ENCODE peak calls at places on chromosomes 4 and X, in eight cellular contexts. U is lower leg skin, V is GM20000, N is kidney epithelial cell, B is lower lobe of right lung, I is esophagus muscularis mucosa, T is epithelial cell of proximal tubule, P is bronchial epithelial cell. W is an unnamed sample.

GRCh38 chr4:157014621-157015591 is 43.3 kb upstream of the PDGFC start:
- DNase-seq in U (no peak), V (no peak), N (peak), B (no peak), I (no peak), T (peak), P (peak), W (no peak)

GRCh38 chr4:174928174-174928573 is 10.0 kb downstream of the ADAM29 start:
- DNase-seq in U (no peak), V (no peak), N (no peak), B (no peak), I (no peak), T (no peak), P (no peak), W (no peak)

GRCh38 chrX:12978205-12979010 is 3.5 kb downstream of the TMSB4X start:
- DNase-seq in U (no peak), V (no peak), N (no peak), B (peak), I (no peak), T (no peak), P (peak), W (no peak)

GRCh38 chr4:122331195-122331594 is 47.6 kb upstream of the ADAD1 start:
- DNase-seq in U (no peak), V (no peak), N (no peak), B (no peak), I (no peak), T (no peak), P (no peak), W (no peak)

GRCh38 chr4:105709081-105709450 is 482 bp downstream of the GSTCD start:
- DNase-seq in U (no peak), V (peak), N (no peak), B (no peak), I (no peak), T (no peak), P (peak), W (no peak)

GRCh38 chrX:138709886-138710285 is 1.6 kb downstream of the FGF13 start:
- DNase-seq in U (no peak), V (no peak), N (no peak), B (no peak), I (no peak), T (no peak), P (no peak), W (no peak)

GRCh38 chrX:40947276-40947675 is 138.0 kb upstream of the USP9X start:
- DNase-seq in U (no peak), V (no peak), N (peak), B (no peak), I (no peak), T (no peak), P (no peak), W (no peak)

GRCh38 chrX:107683124-107683895 is 55.0 kb downstream of the PRPS1 start:
- DNase-seq in U (peak), V (no peak), N (no peak), B (no peak), I (no peak), T (no peak), P (no peak), W (no peak)

GRCh38 chr4:92678292-92678691 is 374.5 kb downstream of the GRID2 start:
- DNase-seq in U (no peak), V (no peak), N (no peak), B (no peak), I (no peak), T (no peak), P (no peak), W (no peak)

GRCh38 chr4:122131562-122132157 is 20.5 kb upstream of the BLTP1 start:
- DNase-seq in U (no peak), V (no peak), N (no peak), B (no peak), I (no peak), T (no peak), P (no peak), W (no peak)

GRCh38 chr4:86831262-86832090 is 17.7 kb downstream of the SLC10A6 start:
- DNase-seq in U (no peak), V (no peak), N (peak), B (peak), I (no peak), T (peak), P (peak), W (no peak)

GRCh38 chrX:119693032-119693995 is at the start of gene SEPTIN6:
- DNase-seq in U (peak), V (peak), N (no peak), B (peak), I (no peak), T (no peak), P (peak), W (peak)

GRCh38 chrX:153582896-153583295 is 16.0 kb downstream of the CCNQ start:
- DNase-seq in U (no peak), V (peak), N (peak), B (peak), I (peak), T (no peak), P (peak), W (no peak)

GRCh38 chrX:153583433-153583832 is 15.5 kb downstream of the CCNQ start:
- DNase-seq in U (no peak), V (no peak), N (no peak), B (no peak), I (no peak), T (no peak), P (peak), W (no peak)

GRCh38 chrX:153576961-153577360 is 22.0 kb downstream of the CCNQ start:
- DNase-seq in U (no peak), V (no peak), N (no peak), B (no peak), I (no peak), T (no peak), P (no peak), W (no peak)

GRCh38 chrX:153578200-153578835 is 20.6 kb downstream of the CCNQ start:
- DNase-seq in U (no peak), V (no peak), N (no peak), B (no peak), I (no peak), T (no peak), P (no peak), W (no peak)

DNA sequence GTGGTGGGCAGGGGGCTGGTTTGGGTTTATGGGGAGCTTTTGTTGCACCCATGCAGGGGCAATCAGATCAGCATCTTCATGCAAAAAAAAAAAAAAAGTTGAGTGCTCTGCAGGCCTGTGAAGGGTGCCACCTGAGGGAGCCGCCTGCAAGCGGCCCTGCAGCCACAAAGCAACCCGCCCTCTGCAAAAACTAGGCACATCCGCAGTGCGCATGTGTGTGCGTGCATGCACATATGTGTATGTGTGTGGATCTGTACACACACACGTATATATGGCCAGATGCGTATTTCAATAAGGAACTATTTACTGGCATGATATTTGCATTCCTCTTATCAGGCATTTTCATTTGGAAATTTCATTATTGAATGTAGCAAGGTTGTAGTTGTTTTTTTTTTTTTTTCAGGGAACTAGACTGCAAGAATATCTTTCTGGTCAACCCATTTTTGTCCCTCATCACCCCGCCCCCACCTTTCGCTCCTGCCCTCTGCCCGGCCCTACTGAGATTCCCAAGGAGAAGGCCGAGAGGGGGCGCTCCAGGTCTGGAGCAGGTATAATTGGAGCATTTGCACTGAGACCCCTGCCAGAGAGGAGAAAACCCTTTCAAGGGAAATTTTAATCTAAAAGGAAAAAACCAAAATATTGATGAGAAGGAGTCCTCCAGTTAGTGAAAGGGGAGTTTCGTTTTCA is 18.1 kb downstream of the CCNQ start:
- DNase-seq in U (no peak), V (no peak), N (no peak), B (no peak), I (no peak), T (no peak), P (no peak), W (no peak)
- TF ChIP-seq CTCF in U (no peak), V (no peak), N (no peak), B (no peak), I (no peak), T (peak), P (no peak), W (no peak)

DNA sequence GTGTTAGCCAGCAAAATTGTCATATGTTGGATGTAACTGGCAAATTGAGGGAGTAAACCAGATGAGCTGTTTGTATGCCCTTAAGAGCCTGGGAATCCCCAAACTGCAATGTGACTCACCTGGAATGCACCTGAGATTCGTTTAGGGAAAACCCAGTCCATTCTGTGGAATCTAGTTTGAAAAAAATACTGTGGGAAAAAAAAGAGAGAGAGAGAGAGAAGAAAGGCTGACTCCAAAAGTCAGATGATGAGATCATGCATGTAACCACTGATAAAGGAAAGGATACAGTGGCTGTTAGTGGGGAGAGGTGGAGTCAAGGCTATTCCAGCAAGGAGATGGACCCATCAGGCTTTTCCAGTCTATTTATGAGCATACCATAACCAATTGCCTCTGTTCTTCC is 48.5 kb downstream of the SLC9A7 start:
- DNase-seq in U (no peak), V (no peak), N (peak), B (no peak), I (no peak), T (no peak), P (peak), W (no peak)
- TF ChIP-seq CTCF in U (no peak), V (no peak), N (no peak), B (no peak), I (no peak), T (no peak), P (no peak), W (no peak)

GRCh38 chr4:2354127-2354526 is 64.3 kb downstream of the ZFYVE28 start:
- DNase-seq in U (no peak), V (no peak), N (no peak), B (peak), I (no peak), T (no peak), P (no peak), W (no peak)
- TF ChIP-seq CTCF in U (no peak), V (no peak), N (peak), B (peak), I (peak), T (peak), P (peak), W (no peak)

DNA sequence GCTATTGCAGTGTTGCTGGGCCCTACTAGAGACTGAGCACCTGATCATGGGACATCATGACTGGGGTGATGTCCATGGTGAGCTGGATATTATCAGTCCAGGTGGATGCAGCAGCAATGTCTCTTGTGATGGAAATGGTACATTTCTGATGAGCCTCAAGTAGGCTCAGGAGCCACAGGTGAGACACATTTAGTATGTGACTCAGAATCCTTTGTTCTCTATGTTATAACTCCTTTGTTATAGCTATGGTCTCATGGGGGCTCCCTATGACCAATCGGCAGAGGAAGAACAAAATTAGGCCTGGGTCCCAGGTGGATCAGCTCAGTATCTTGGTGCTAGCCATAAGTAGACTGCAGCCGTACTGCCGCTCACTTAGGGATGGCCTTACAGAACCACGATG is 107.9 kb upstream of the FAT1 start:
- DNase-seq in U (no peak), V (no peak), N (no peak), B (no peak), I (no peak), T (no peak), P (peak), W (no peak)
- TF ChIP-seq CTCF in U (no peak), V (no peak), N (no peak), B (no peak), I (no peak), T (no peak), P (no peak), W (no peak)

DNA sequence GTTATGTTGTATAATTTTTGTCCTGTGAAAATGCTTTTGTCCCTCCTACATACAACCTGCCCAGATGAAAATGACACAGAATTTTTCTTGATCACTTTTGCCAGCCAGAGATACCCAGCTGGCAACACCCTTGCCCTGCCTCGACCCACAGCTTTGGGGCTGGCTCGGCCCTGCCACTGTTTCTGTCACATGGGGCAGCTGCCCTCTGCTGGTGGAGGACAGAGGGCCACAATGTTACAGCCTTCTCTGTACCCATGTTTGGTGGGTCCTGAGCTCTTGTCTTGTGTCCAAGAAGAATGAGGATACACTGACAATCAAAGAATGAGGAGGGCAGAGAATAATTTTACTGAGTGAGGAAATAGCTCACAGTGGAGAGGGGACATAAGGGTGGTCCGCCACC is 31.1 kb downstream of the BMP15 start:
- DNase-seq in U (no peak), V (no peak), N (no peak), B (no peak), I (no peak), T (no peak), P (no peak), W (no peak)
- TF ChIP-seq CTCF in U (no peak), V (peak), N (peak), B (peak), I (peak), T (peak), P (peak), W (no peak)

DNA sequence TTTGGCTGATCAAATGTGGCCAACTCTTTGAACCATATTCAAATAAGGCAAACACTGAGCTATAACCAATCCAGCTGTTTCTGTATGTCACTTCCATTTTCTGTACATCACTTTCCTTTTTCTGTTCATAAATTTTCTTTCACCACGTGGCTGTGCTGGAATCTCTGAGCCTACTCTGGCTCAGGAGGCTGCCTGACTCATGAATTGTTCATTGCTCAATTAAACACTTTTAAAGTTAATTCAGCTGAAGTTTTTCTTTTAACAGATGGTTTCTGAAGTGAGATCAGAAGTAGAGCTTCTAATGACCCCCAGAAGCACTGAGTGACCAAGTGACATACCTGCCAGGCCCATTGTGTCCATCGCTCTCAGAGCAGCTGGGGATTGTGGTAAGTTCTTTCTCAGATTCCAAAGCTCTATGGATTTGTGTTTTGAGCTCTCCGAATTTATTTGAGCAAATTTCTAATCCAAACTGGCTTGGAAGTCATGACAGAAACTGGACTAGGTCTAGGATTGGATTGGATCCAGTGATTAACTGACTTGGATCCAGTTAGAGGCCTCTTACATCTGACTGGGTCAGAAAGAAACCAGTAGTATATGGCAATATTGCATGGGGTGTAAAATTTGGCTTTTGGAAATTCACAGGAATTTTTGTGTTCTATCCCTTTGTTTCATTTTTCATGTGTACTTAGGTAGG is 121.2 kb upstream of the BANK1 start:
- DNase-seq in U (no peak), V (no peak), N (no peak), B (no peak), I (no peak), T (no peak), P (no peak), W (no peak)
- TF ChIP-seq CTCF in U (no peak), V (no peak), N (no peak), B (no peak), I (no peak), T (no peak), P (no peak), W (no peak)

GRCh38 chrX:1355800-1356148 is 19.2 kb downstream of the IL3RA start:
- DNase-seq in U (no peak), V (no peak), N (no peak), B (peak), I (no peak), T (no peak), P (no peak), W (no peak)
- TF ChIP-seq CTCF in U (no peak), V (no peak), N (no peak), B (no peak), I (no peak), T (no peak), P (no peak), W (no peak)

DNA sequence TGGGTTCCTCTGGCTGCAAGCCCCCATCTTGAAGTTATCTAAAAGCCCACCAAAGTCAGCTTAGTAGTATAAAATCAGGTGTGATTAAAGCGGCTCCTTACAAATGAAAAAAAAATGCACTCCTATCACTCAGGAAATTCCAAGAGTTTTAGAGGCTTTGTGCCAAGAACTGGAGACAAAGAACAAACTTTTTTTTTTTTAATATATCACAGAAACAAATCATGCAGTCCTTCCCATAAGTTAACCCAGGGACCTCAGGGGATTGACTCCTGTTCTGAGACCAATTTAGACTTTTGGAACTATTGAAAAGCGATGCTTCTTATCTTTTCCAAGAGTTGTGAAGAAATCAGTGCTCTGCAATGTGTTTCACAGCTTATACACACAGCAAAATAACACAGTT is 53.6 kb downstream of the HHIP start:
- DNase-seq in U (no peak), V (no peak), N (no peak), B (no peak), I (no peak), T (no peak), P (peak), W (no peak)
- TF ChIP-seq CTCF in U (no peak), V (no peak), N (no peak), B (no peak), I (no peak), T (no peak), P (no peak), W (no peak)

GRCh38 chr4:8585186-8585585 is 5.0 kb downstream of the GPR78 start:
- DNase-seq in U (no peak), V (no peak), N (no peak), B (no peak), I (no peak), T (no peak), P (no peak), W (no peak)
- TF ChIP-seq CTCF in U (no peak), V (no peak), N (peak), B (no peak), I (no peak), T (peak), P (peak), W (peak)

W was measured in mesothelial cell of epicardium.